ENCODE peak calls at places on chromosomes 13 and 19, in five cellular contexts. D is GM12878, C is K562, X is H1, K is HepG2. N is an unnamed sample.
A peak's percentile ranks its signal among the peaks of the same experiment; 100 is the strongest.

GRCh38 chr13:65292488-65292901 is 1937.6 kb downstream of the PCDH9 start:
- DNase-seq in K (no peak), X (peak; percentile 3), D (no peak), C (no peak), N (peak; percentile 13)

GRCh38 chr13:99385940-99386339 is 78.7 kb upstream of the GPR183 start:
- DNase-seq in K (no peak), D (no peak), X (no peak), C (no peak), N (no peak)

GRCh38 chr19:16659832-16660708 is at the start of gene SMIM7:
- DNase-seq in K (peak; percentile 97), C (peak; percentile 98), X (peak; percentile 98), D (peak; percentile 98), N (peak; percentile 99)

GRCh38 chr13:35860661-35861060 is 270.5 kb downstream of the DCLK1 start:
- DNase-seq in K (no peak), D (no peak), C (no peak), X (no peak), N (no peak)

GRCh38 chr13:105598551-105598950 is 936.9 kb downstream of the EFNB2 start:
- DNase-seq in K (no peak), X (no peak), C (no peak), D (no peak), N (no peak)

GRCh38 chr13:27712421-27712820 is 79.9 kb upstream of the GSX1 start:
- DNase-seq in K (peak; percentile 36), X (no peak), C (no peak), D (no peak), N (no peak)

GRCh38 chr13:80276371-80277289 is 64.3 kb downstream of the SPRY2 start:
- DNase-seq in C (no peak), K (peak; percentile 15), D (no peak), X (peak; percentile 17), N (peak; percentile 53)

GRCh38 chr19:12603714-12604113 is 6.9 kb downstream of the ZNF490 start:
- DNase-seq in C (no peak), D (peak; percentile 69), X (no peak), K (no peak), N (no peak)

GRCh38 chr13:73938375-73939070 is 195.7 kb downstream of the KLF12 start:
- DNase-seq in K (no peak), X (no peak), D (no peak), C (no peak), N (no peak)

GRCh38 chr13:57582032-57582431 is 49.5 kb upstream of the PCDH17 start:
- DNase-seq in D (no peak), K (peak; percentile 4), X (peak; percentile 21), C (no peak), N (peak; percentile 68)

GRCh38 chr13:76848596-76848995 is 37.6 kb downstream of the KCTD12 start:
- DNase-seq in X (no peak), K (no peak), D (no peak), C (no peak), N (no peak)

GRCh38 chr19:15107056-15108010 is at the start of gene SYDE1:
- DNase-seq in K (peak; percentile 50), D (no peak), X (no peak), C (peak; percentile 8), N (peak; percentile 92)

GRCh38 chr19:48171584-48172170 is 1.2 kb downstream of the ZSWIM9 start:
- DNase-seq in D (no peak), K (no peak), X (no peak), C (no peak), N (no peak)

GRCh38 chr13:86826232-86826631 is 844.9 kb upstream of the SLITRK5 start:
- DNase-seq in C (no peak), K (no peak), D (no peak), X (no peak), N (no peak)

GRCh38 chr19:51366999-51367564 is 894 bp upstream of the ETFB start:
- DNase-seq in X (no peak), K (no peak), D (no peak), C (no peak), N (no peak)

GRCh38 chr19:33906578-33907335 is 110.1 kb downstream of the KCTD15 start:
- DNase-seq in X (no peak), K (peak; percentile 6), C (no peak), D (no peak), N (peak; percentile 74)

GRCh38 chr13:50156722-50157121 is 141.5 kb downstream of the KCNRG start:
- DNase-seq in D (no peak), X (no peak), C (no peak), K (peak; percentile 48), N (peak; percentile 23)

GRCh38 chr13:105177265-105177900 is 1358.1 kb downstream of the EFNB2 start:
- DNase-seq in D (no peak), K (no peak), C (no peak), X (no peak), N (no peak)

GRCh38 chr19:46863818-46864629 is 3.2 kb downstream of the ARHGAP35 start:
- DNase-seq in K (peak; percentile 66), C (no peak), X (peak; percentile 44), D (no peak), N (peak; percentile 92)

GRCh38 chr19:21482863-21483276 is 22.5 kb upstream of the ZNF429 start:
- DNase-seq in X (peak; percentile 74), C (peak; percentile 32), K (peak; percentile 6), D (no peak), N (peak; percentile 83)

GRCh38 chr13:80618777-80619176 is 277.9 kb upstream of the SPRY2 start:
- DNase-seq in D (no peak), K (no peak), X (no peak), C (no peak), N (no peak)

GRCh38 chr13:36418022-36418805 is 14.1 kb upstream of the CCNA1 start:
- DNase-seq in X (no peak), K (no peak), D (peak; percentile 32), C (no peak), N (peak; percentile 9)

GRCh38 chr19:51698296-51698695 is 5.2 kb downstream of the SPACA6 start:
- DNase-seq in K (no peak), C (no peak), D (no peak), X (no peak), N (no peak)

GRCh38 chr13:107233541-107233940 is 665.6 kb upstream of the ARGLU1 start:
- DNase-seq in C (no peak), D (no peak), X (no peak), K (no peak), N (no peak)

GRCh38 chr19:13363235-13363634 is 143.0 kb downstream of the CACNA1A start:
- DNase-seq in D (no peak), X (no peak), K (no peak), C (no peak), N (no peak)

GRCh38 chr13:40233731-40234195 is 432.7 kb downstream of the FOXO1 start:
- DNase-seq in K (no peak), X (no peak), D (no peak), C (no peak), N (no peak)

GRCh38 chr19:16445238-16446107 is 26.3 kb downstream of the EPS15L1 start:
- DNase-seq in C (no peak), X (no peak), D (peak; percentile 90), K (peak; percentile 32), N (no peak)

GRCh38 chr19:48553676-48554384 is 1.9 kb downstream of the SULT2B1 start:
- DNase-seq in D (no peak), X (no peak), K (peak; percentile 69), C (peak; percentile 81), N (peak; percentile 61)

GRCh38 chr13:69040898-69041297 is 1066.7 kb upstream of the ATXN8OS start:
- DNase-seq in K (no peak), D (no peak), X (no peak), C (no peak), N (no peak)

GRCh38 chr19:39846176-39846677 is at the start of gene FBL:
- DNase-seq in C (peak; percentile 98), X (peak; percentile 57), K (peak; percentile 84), D (peak; percentile 82), N (peak; percentile 94)

GRCh38 chr13:24271611-24272451 is 37.5 kb upstream of the C1QTNF9 start:
- DNase-seq in D (peak; percentile 70), C (no peak), K (peak; percentile 68), X (no peak), N (no peak)

GRCh38 chr13:48072304-48072703 is 22.6 kb downstream of the MED4 start:
- DNase-seq in C (no peak), X (no peak), D (no peak), K (no peak), N (no peak)
- TF ChIP-seq CREB1 in C (no peak), X (no peak), D (no peak), K (no peak), N (no peak)

GRCh38 chr19:6516018-6516658 is 14.0 kb upstream of the TUBB4A start:
- DNase-seq in K (peak; percentile 77), D (peak; percentile 95), X (peak; percentile 91), C (peak; percentile 98), N (peak; percentile 100)
- H3K4me3 ChIP-seq in K (peak overlapping the region; percentile 78), D (peak overlapping the region; percentile 92), X (peak overlapping the region; percentile 38), C (peak overlapping the region; percentile 54), N (peak overlapping the region; percentile 70)

GRCh38 chr19:10325732-10326131 is 7.6 kb downstream of the RAVER1 start:
- DNase-seq in X (no peak), C (no peak), K (no peak), D (no peak), N (no peak)
- TF ChIP-seq CREB1 in X (no peak), C (no peak), K (no peak), D (no peak), N (no peak)

GRCh38 chr19:32224371-32225244 is 120.8 kb upstream of the ZNF507 start:
- DNase-seq in X (no peak), K (peak; percentile 21), D (no peak), C (peak; percentile 88), N (peak; percentile 72)
- H3K4me3 ChIP-seq in X (peak overlapping the region; percentile 16), K (no peak overlapping the region), D (no peak overlapping the region), C (no peak overlapping the region), N (peak overlapping the region; percentile 74)

GRCh38 chr19:42468273-42468796 is 25.6 kb upstream of the CXCL17 start:
- DNase-seq in X (no peak), D (no peak), K (no peak), C (no peak), N (no peak)
- TF ChIP-seq CREB1 in X (no peak), D (no peak), K (no peak), C (no peak), N (no peak)

DNA sequence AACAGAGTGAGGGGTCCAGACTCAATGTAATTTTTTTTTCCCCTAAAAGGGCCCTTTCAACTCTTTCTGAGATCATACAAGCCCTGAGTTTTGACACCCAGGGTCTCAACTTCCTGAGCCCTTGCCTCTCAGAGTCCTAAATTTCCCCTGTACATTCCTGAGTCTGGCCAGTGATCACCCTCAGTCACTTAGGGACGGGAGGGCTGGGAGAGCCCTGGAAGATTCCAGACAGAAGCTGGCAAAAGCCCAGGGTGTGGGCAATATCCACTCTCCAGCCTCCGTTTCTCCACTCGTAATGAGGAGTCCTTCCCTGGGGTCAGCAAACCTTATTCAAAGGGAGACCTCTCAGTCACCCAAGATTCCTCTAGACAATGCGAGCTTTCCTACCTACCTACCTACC is 1.6 kb downstream of the PPP1R13L start:
- DNase-seq in K (no peak), D (no peak), C (no peak), X (no peak), N (no peak)
- H3K4me3 ChIP-seq in K (no peak overlapping the region), D (peak overlapping the region; percentile 98), C (no peak overlapping the region), X (peak overlapping the region; percentile 1), N (peak overlapping the region; percentile 88)

GRCh38 chr13:32947886-32948285 is 68.3 kb upstream of the KL start:
- DNase-seq in X (no peak), D (no peak), C (no peak), K (no peak), N (no peak)
- TF ChIP-seq CREB1 in X (no peak), D (no peak), C (no peak), K (no peak), N (no peak)

N was measured in GM23338.